ENCODE peak calls at places on chromosome 7, in four cellular contexts. M is IMR-90, K is H1, C is mesendoderm. O is an unnamed sample.

GRCh38 chr7:94580601-94581000 is 71.0 kb downstream of the CASD1 start:
- DNase-seq in M (peak; percentile 49), C (peak; percentile 46), K (no peak), O (no peak)

GRCh38 chr7:134763960-134764359 is 15.5 kb upstream of the CALD1 start:
- DNase-seq in C (no peak), K (no peak), M (no peak), O (no peak)

GRCh38 chr7:7178906-7179305 is 3.4 kb upstream of the C1GALT1 start:
- DNase-seq in K (no peak), C (no peak), M (no peak), O (no peak)

GRCh38 chr7:13860734-13861133 is 128.7 kb downstream of the ETV1 start:
- DNase-seq in C (no peak), K (no peak), M (peak; percentile 12), O (no peak)

GRCh38 chr7:141362580-141363435 is 188.4 kb upstream of the AGK start:
- DNase-seq in K (no peak), C (peak; percentile 86), M (peak; percentile 29), O (no peak)

GRCh38 chr7:148589640-148590039 is 926 bp upstream of the C7orf33 start:
- DNase-seq in M (no peak), C (peak; percentile 27), K (no peak), O (no peak)

GRCh38 chr7:157138424-157139141 is at the start of gene UBE3C:
- DNase-seq in K (peak; percentile 73), M (peak; percentile 90), C (peak; percentile 96), O (peak; percentile 87)

GRCh38 chr7:1351881-1352625 is 107.2 kb downstream of the MICALL2 start:
- DNase-seq in K (no peak), C (no peak), M (no peak), O (no peak)

GRCh38 chr7:117597755-117598154 is 117.9 kb downstream of the CFTR start:
- DNase-seq in K (no peak), M (no peak), C (no peak), O (no peak)

GRCh38 chr7:124130-124949 is 68.0 kb upstream of the FAM20C start:
- DNase-seq in C (no peak), K (no peak), M (no peak), O (no peak)

DNA sequence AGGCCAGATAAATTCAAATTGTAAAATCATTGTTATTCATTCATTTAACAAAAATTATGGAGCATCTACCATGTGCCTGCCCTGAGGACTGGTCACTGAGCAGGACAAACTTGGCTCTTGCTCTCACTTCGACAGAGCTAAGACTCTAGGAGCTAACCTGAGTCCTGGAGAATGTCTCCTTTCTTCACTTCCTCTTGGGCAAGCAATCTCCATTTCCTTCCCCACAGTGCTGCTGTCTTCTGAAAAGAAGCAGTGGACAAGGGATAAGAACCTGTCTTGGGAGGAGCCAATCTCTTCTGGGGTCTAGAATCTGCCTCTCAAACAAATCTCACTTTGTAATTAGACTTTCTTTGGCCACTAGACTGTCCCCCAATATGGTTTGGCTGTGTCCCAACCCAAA is 76.2 kb upstream of the PLXNA4 start:
- DNase-seq in C (no peak), M (no peak), K (no peak), O (no peak)
- H4K5ac ChIP-seq in C (no peak overlapping the region), M (no peak overlapping the region), K (no peak overlapping the region), O (no peak overlapping the region)

GRCh38 chr7:130415019-130415418 is 25.8 kb downstream of the CEP41 start:
- DNase-seq in K (no peak), M (no peak), C (no peak), O (no peak)
- H4K5ac ChIP-seq in K (no peak overlapping the region), M (no peak overlapping the region), C (no peak overlapping the region), O (no peak overlapping the region)

DNA sequence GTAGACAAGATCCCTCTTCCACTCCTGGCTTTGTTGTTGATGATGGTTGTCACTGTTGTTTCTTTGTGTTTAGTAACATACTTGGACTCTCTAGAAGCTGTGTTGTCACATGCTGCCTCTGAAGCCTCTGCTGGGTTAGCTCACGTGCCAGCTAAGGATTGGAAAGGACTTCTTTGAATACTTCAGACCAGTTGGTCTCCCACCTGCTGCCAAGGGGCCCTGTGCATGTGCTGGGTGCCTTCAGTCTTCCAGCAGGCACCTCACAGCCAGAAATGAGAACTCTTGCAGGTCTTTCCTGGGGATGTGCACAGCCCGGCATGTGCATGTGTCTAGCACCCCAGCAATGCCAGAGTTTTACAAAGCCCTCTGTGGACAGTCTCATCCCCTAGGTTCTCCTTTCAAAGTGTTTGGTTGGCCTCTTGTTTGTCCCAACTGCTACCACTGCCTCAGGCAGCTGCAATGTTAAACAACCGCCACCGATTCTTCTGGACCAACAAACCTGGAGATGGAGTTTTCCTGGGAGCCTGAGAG is 21.7 kb upstream of the NCAPG2 start:
- DNase-seq in C (no peak), M (no peak), K (no peak), O (no peak)
- H4K5ac ChIP-seq in C (no peak overlapping the region), M (no peak overlapping the region), K (no peak overlapping the region), O (no peak overlapping the region)

GRCh38 chr7:80491462-80491861 is 20.4 kb downstream of the GNAT3 start:
- DNase-seq in K (no peak), C (no peak), M (no peak), O (no peak)
- H4K5ac ChIP-seq in K (no peak overlapping the region), C (no peak overlapping the region), M (no peak overlapping the region), O (no peak overlapping the region)

GRCh38 chr7:55210716-55211115 is 154.4 kb upstream of the LANCL2 start:
- DNase-seq in K (no peak), C (no peak), M (peak; percentile 25), O (no peak)
- H4K5ac ChIP-seq in K (no peak overlapping the region), C (no peak overlapping the region), M (no peak overlapping the region), O (no peak overlapping the region)

GRCh38 chr7:28739128-28739527 is 219.0 kb downstream of the TRIL start:
- DNase-seq in C (no peak), K (no peak), M (no peak), O (no peak)
- H4K5ac ChIP-seq in C (no peak overlapping the region), K (no peak overlapping the region), M (no peak overlapping the region), O (no peak overlapping the region)

GRCh38 chr7:28176645-28177044 is 4.0 kb downstream of the JAZF1 start:
- DNase-seq in C (no peak), K (no peak), M (no peak), O (no peak)

GRCh38 chr7:28180031-28180363 is 598 bp downstream of the JAZF1 start:
- DNase-seq in M (no peak), K (no peak), C (no peak), O (no peak)

GRCh38 chr7:28179081-28180030 is 1.2 kb downstream of the JAZF1 start:
- DNase-seq in C (peak; percentile 65), K (no peak), M (no peak), O (peak; percentile 68)

GRCh38 chr7:28177836-28178235 is 2.8 kb downstream of the JAZF1 start:
- DNase-seq in M (no peak), K (no peak), C (no peak), O (no peak)

GRCh38 chr7:28178537-28178936 is 2.1 kb downstream of the JAZF1 start:
- DNase-seq in K (no peak), C (no peak), M (no peak), O (no peak)
- H4K5ac ChIP-seq in K (no peak overlapping the region), C (no peak overlapping the region), M (no peak overlapping the region), O (no peak overlapping the region)

DNA sequence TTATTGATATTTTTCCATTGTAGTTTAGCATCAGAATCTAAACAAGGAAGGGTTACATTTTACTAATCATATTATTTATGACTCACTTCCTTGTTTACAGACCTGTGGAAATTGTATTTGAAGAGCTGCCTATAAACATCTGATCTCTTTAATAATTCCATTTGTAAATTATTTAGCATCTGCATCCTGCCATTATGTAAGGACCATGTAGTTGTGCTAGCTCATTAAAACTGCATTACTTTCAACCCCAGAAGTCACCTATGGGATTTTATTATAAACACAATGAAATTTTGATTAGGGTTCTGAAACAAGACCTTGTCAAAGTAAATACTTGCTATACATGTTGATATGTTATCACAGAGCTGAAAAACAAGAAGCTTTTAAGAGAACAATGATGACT is 146.8 kb upstream of the SLC26A5 start:
- DNase-seq in C (no peak), K (no peak), M (no peak), O (no peak)
- H4K5ac ChIP-seq in C (no peak overlapping the region), K (no peak overlapping the region), M (no peak overlapping the region), O (no peak overlapping the region)